ENCODE peak calls at places on chromosomes 5 and 9, in five cellular contexts. One of them, this sample, is unnamed.

GRCh38 chr5:120388016-120388781 is 75.9 kb upstream of the PRR16 start:
- DNase-seq in endodermal cell: no peak
- DNase-seq in chondrocyte: no peak
- DNase-seq in CD4-positive, alpha-beta T cell: no peak
- DNase-seq in heart left ventricle: no peak
- DNase-seq in this sample: peak

GRCh38 chr9:92654481-92655301 is 15.2 kb downstream of the IPPK start:
- DNase-seq in endodermal cell: no peak
- DNase-seq in chondrocyte: peak
- DNase-seq in CD4-positive, alpha-beta T cell: no peak
- DNase-seq in heart left ventricle: no peak
- DNase-seq in this sample: no peak

GRCh38 chr5:157900644-157901043 is 41.7 kb upstream of the CLINT1 start:
- DNase-seq in endodermal cell: no peak
- DNase-seq in chondrocyte: no peak
- DNase-seq in CD4-positive, alpha-beta T cell: no peak
- DNase-seq in heart left ventricle: no peak
- DNase-seq in this sample: no peak

GRCh38 chr9:75238311-75238976 is 150.1 kb downstream of the OSTF1 start:
- DNase-seq in endodermal cell: peak
- DNase-seq in chondrocyte: no peak
- DNase-seq in CD4-positive, alpha-beta T cell: no peak
- DNase-seq in heart left ventricle: no peak
- DNase-seq in this sample: peak

GRCh38 chr9:126459126-126459525 is 132.5 kb downstream of the MVB12B start:
- DNase-seq in endodermal cell: peak
- DNase-seq in chondrocyte: no peak
- DNase-seq in CD4-positive, alpha-beta T cell: no peak
- DNase-seq in heart left ventricle: no peak
- DNase-seq in this sample: no peak

GRCh38 chr5:145787996-145788395 is 47.1 kb downstream of the PRELID2 start:
- DNase-seq in endodermal cell: no peak
- DNase-seq in chondrocyte: no peak
- DNase-seq in CD4-positive, alpha-beta T cell: no peak
- DNase-seq in heart left ventricle: no peak
- DNase-seq in this sample: no peak

GRCh38 chr5:2888520-2889060 is 137.1 kb upstream of the IRX2 start:
- DNase-seq in endodermal cell: no peak
- DNase-seq in chondrocyte: peak
- DNase-seq in CD4-positive, alpha-beta T cell: no peak
- DNase-seq in heart left ventricle: no peak
- DNase-seq in this sample: no peak

GRCh38 chr5:170296935-170297588 is 515 bp downstream of the LCP2 start:
- DNase-seq in endodermal cell: no peak
- DNase-seq in chondrocyte: no peak
- DNase-seq in CD4-positive, alpha-beta T cell: no peak
- DNase-seq in heart left ventricle: no peak
- DNase-seq in this sample: peak

GRCh38 chr9:121324316-121324715 is 45.7 kb downstream of the STOM start:
- DNase-seq in endodermal cell: no peak
- DNase-seq in chondrocyte: no peak
- DNase-seq in CD4-positive, alpha-beta T cell: no peak
- DNase-seq in heart left ventricle: peak
- DNase-seq in this sample: peak

GRCh38 chr5:81754621-81755020 is 3.7 kb upstream of the SSBP2 start:
- DNase-seq in endodermal cell: no peak
- DNase-seq in chondrocyte: no peak
- DNase-seq in CD4-positive, alpha-beta T cell: no peak
- DNase-seq in heart left ventricle: no peak
- DNase-seq in this sample: no peak

GRCh38 chr5:170120576-170120975 is 14.9 kb downstream of the FOXI1 start:
- DNase-seq in endodermal cell: no peak
- DNase-seq in chondrocyte: no peak
- DNase-seq in CD4-positive, alpha-beta T cell: no peak
- DNase-seq in heart left ventricle: no peak
- DNase-seq in this sample: no peak

GRCh38 chr5:109485030-109485429 is 75.3 kb upstream of the PJA2 start:
- DNase-seq in endodermal cell: no peak
- DNase-seq in chondrocyte: no peak
- DNase-seq in CD4-positive, alpha-beta T cell: no peak
- DNase-seq in heart left ventricle: peak
- DNase-seq in this sample: no peak

GRCh38 chr9:134329576-134329855 is 3.3 kb downstream of the RXRA start:
- DNase-seq in endodermal cell: no peak
- DNase-seq in chondrocyte: no peak
- DNase-seq in CD4-positive, alpha-beta T cell: no peak
- DNase-seq in heart left ventricle: peak
- DNase-seq in this sample: no peak

GRCh38 chr5:72624641-72625236 is 117.5 kb upstream of the ZNF366 start:
- DNase-seq in endodermal cell: no peak
- DNase-seq in chondrocyte: no peak
- DNase-seq in CD4-positive, alpha-beta T cell: no peak
- DNase-seq in heart left ventricle: peak
- DNase-seq in this sample: no peak

GRCh38 chr5:81901539-81901938 is 70.3 kb upstream of the ATG10 start:
- DNase-seq in endodermal cell: no peak
- DNase-seq in chondrocyte: no peak
- DNase-seq in CD4-positive, alpha-beta T cell: no peak
- DNase-seq in heart left ventricle: no peak
- DNase-seq in this sample: no peak

GRCh38 chr9:93207860-93208734 is 24.2 kb downstream of the WNK2 start:
- DNase-seq in endodermal cell: no peak
- DNase-seq in chondrocyte: no peak
- DNase-seq in CD4-positive, alpha-beta T cell: no peak
- DNase-seq in heart left ventricle: no peak
- DNase-seq in this sample: no peak

GRCh38 chr9:133592731-133593409 is 16.3 kb downstream of the FAM163B start:
- DNase-seq in endodermal cell: no peak
- DNase-seq in chondrocyte: no peak
- DNase-seq in CD4-positive, alpha-beta T cell: no peak
- DNase-seq in heart left ventricle: no peak
- DNase-seq in this sample: no peak

GRCh38 chr9:78714591-78714990 is 417.7 kb downstream of the PSAT1 start:
- DNase-seq in endodermal cell: no peak
- DNase-seq in chondrocyte: no peak
- DNase-seq in CD4-positive, alpha-beta T cell: no peak
- DNase-seq in heart left ventricle: no peak
- DNase-seq in this sample: no peak

GRCh38 chr9:23849379-23849778 is 23.3 kb upstream of the ELAVL2 start:
- DNase-seq in endodermal cell: peak
- DNase-seq in chondrocyte: no peak
- DNase-seq in CD4-positive, alpha-beta T cell: no peak
- DNase-seq in heart left ventricle: no peak
- DNase-seq in this sample: no peak

GRCh38 chr5:77356740-77357139 is 135.4 kb downstream of the WDR41 start:
- DNase-seq in endodermal cell: no peak
- DNase-seq in chondrocyte: no peak
- DNase-seq in CD4-positive, alpha-beta T cell: no peak
- DNase-seq in heart left ventricle: no peak
- DNase-seq in this sample: no peak

GRCh38 chr9:112332272-112332671 is 1.1 kb downstream of the PTBP3 start:
- DNase-seq in endodermal cell: no peak
- DNase-seq in chondrocyte: no peak
- DNase-seq in CD4-positive, alpha-beta T cell: no peak
- DNase-seq in heart left ventricle: no peak
- DNase-seq in this sample: no peak

GRCh38 chr9:112332977-112333638 is at the start of gene PTBP3:
- DNase-seq in endodermal cell: peak
- DNase-seq in chondrocyte: peak
- DNase-seq in CD4-positive, alpha-beta T cell: peak
- DNase-seq in heart left ventricle: peak
- DNase-seq in this sample: peak

GRCh38 chr9:112331676-112331955 is 1.8 kb downstream of the PTBP3 start:
- DNase-seq in endodermal cell: no peak
- DNase-seq in chondrocyte: no peak
- DNase-seq in CD4-positive, alpha-beta T cell: no peak
- DNase-seq in heart left ventricle: no peak
- DNase-seq in this sample: peak

GRCh38 chr9:112333639-112334318 is 360 bp upstream of the PTBP3 start:
- DNase-seq in endodermal cell: peak
- DNase-seq in chondrocyte: peak
- DNase-seq in CD4-positive, alpha-beta T cell: peak
- DNase-seq in heart left ventricle: peak
- DNase-seq in this sample: peak

DNA sequence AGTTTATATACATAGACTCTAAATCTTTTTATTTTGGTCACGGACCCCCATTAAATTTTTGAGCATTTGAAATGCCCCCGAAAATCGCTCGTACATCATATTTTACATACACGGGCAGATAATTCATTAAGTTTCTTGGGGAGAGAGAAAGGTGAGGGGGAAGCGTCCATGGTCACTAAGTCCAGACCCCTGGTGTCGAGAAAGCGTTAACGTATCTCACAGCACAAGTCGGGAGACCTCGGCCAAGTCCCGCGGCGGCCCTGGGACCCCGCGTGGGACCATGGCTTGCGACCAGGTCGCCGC is 794 bp downstream of the PTBP3 start:
- DNase-seq in endodermal cell: no peak
- DNase-seq in chondrocyte: no peak
- DNase-seq in CD4-positive, alpha-beta T cell: no peak
- DNase-seq in heart left ventricle: no peak
- DNase-seq in this sample: no peak
- TF ChIP-seq CTCF in endodermal cell: peak
- TF ChIP-seq CTCF in chondrocyte: peak
- TF ChIP-seq CTCF in CD4-positive, alpha-beta T cell: no peak
- TF ChIP-seq CTCF in heart left ventricle: no peak
- TF ChIP-seq CTCF in this sample: no peak

GRCh38 chr5:128844354-128844923 is 120.8 kb upstream of the SLC27A6 start:
- DNase-seq in endodermal cell: no peak
- DNase-seq in chondrocyte: no peak
- DNase-seq in CD4-positive, alpha-beta T cell: no peak
- DNase-seq in heart left ventricle: no peak
- DNase-seq in this sample: no peak

GRCh38 chr5:128836571-128836970 is 128.7 kb upstream of the SLC27A6 start:
- DNase-seq in endodermal cell: no peak
- DNase-seq in chondrocyte: no peak
- DNase-seq in CD4-positive, alpha-beta T cell: no peak
- DNase-seq in heart left ventricle: no peak
- DNase-seq in this sample: no peak

GRCh38 chr5:128838631-128839030 is 126.7 kb upstream of the SLC27A6 start:
- DNase-seq in endodermal cell: no peak
- DNase-seq in chondrocyte: no peak
- DNase-seq in CD4-positive, alpha-beta T cell: no peak
- DNase-seq in heart left ventricle: no peak
- DNase-seq in this sample: no peak

GRCh38 chr5:128842241-128842640 is 123.0 kb upstream of the SLC27A6 start:
- DNase-seq in endodermal cell: no peak
- DNase-seq in chondrocyte: no peak
- DNase-seq in CD4-positive, alpha-beta T cell: no peak
- DNase-seq in heart left ventricle: no peak
- DNase-seq in this sample: no peak
- TF ChIP-seq CTCF in endodermal cell: peak
- TF ChIP-seq CTCF in chondrocyte: peak
- TF ChIP-seq CTCF in CD4-positive, alpha-beta T cell: no peak
- TF ChIP-seq CTCF in heart left ventricle: no peak
- TF ChIP-seq CTCF in this sample: no peak

DNA sequence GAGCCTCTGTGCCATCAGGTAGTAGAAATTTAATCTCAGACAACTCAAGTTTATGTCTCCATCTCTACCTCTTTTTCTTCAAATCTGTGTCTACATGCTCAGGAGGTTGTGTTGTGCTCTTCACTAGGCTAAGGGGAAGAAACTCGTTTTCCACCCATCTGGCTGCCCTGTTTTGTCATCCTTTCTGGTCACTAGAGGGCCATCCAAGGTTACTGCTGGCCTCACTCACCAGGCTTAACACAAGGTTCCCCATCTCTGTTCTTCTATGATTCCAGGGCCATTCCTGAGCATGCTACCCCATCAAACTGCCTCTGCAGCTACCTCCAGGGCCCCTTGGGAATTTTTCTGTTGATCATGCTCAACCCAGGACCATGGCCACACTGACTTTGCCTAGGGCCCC is 213.3 kb upstream of the FBXL7 start:
- DNase-seq in endodermal cell: peak
- DNase-seq in chondrocyte: no peak
- DNase-seq in CD4-positive, alpha-beta T cell: no peak
- DNase-seq in heart left ventricle: no peak
- DNase-seq in this sample: no peak
- TF ChIP-seq CTCF in endodermal cell: peak
- TF ChIP-seq CTCF in chondrocyte: peak
- TF ChIP-seq CTCF in CD4-positive, alpha-beta T cell: no peak
- TF ChIP-seq CTCF in heart left ventricle: peak
- TF ChIP-seq CTCF in this sample: no peak

DNA sequence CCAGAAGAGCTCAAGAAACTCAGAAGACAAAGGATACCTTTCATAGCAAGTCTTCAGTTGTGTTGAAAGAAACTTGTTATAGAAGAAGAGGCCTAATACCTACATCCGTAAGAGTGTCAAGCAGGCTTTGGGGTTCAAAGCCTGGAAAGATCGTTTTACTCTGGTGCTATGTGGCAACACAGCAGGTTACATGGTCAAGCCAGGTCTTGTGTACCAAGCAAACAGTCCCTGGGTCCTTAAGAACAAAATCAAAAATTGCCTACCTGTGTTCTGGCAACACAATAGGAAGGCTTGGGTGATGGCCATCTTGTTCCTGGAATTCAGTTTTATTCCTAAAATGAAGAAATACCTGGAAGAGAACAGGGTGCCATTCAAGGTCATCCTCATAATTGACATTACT is 32.0 kb upstream of the LRRC19 start:
- DNase-seq in endodermal cell: no peak
- DNase-seq in chondrocyte: no peak
- DNase-seq in CD4-positive, alpha-beta T cell: no peak
- DNase-seq in heart left ventricle: no peak
- DNase-seq in this sample: no peak
- TF ChIP-seq CTCF in endodermal cell: no peak
- TF ChIP-seq CTCF in chondrocyte: no peak
- TF ChIP-seq CTCF in CD4-positive, alpha-beta T cell: no peak
- TF ChIP-seq CTCF in heart left ventricle: no peak
- TF ChIP-seq CTCF in this sample: no peak

DNA sequence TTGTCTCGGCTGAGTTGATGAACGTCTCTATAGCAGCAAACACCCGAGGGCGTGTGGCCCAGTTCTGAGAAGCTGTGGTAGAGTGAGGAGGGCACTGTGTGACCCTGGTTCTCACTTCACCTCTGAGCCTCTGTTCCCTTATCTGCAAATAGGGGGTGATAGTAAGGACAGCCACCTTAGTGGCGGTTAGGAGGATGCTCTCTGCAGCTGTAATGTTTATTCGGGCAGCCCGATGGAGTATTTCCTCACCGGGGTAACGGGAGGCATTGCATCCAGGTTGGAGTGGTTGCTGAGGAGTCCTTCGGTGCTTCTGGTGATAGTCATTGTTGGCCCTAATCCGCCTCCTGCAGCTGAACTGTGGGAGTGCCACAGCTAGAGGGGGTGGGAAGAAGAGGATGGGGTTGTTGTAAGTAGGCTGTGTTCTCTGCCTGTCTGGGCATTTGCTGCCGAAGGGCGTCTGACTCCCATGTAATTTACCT is 13.9 kb downstream of the PRRC2B start:
- DNase-seq in endodermal cell: peak
- DNase-seq in chondrocyte: no peak
- DNase-seq in CD4-positive, alpha-beta T cell: no peak
- DNase-seq in heart left ventricle: peak
- DNase-seq in this sample: no peak
- TF ChIP-seq CTCF in endodermal cell: peak
- TF ChIP-seq CTCF in chondrocyte: peak
- TF ChIP-seq CTCF in CD4-positive, alpha-beta T cell: peak
- TF ChIP-seq CTCF in heart left ventricle: peak
- TF ChIP-seq CTCF in this sample: peak

GRCh38 chr5:127875235-127876021 is 172.2 kb downstream of the CCDC192 start:
- DNase-seq in endodermal cell: peak
- DNase-seq in chondrocyte: no peak
- DNase-seq in CD4-positive, alpha-beta T cell: peak
- DNase-seq in heart left ventricle: peak
- DNase-seq in this sample: no peak
- TF ChIP-seq CTCF in endodermal cell: peak
- TF ChIP-seq CTCF in chondrocyte: peak
- TF ChIP-seq CTCF in CD4-positive, alpha-beta T cell: no peak
- TF ChIP-seq CTCF in heart left ventricle: peak
- TF ChIP-seq CTCF in this sample: no peak

This sample was measured in HL-60.